ENCODE peak calls at places on chromosomes 1 and 21, in nine cellular contexts. B is right cardiac atrium; U is thoracic aorta; R is CD4-positive, alpha-beta memory T cell; P is naive thymus-derived CD4-positive, alpha-beta T cell; T is A549; G is GM23338; L is GM23248; Y is HFF-Myc. S is an unnamed sample.

GRCh38 chr1:100532645-100533044 is 5.3 kb upstream of the GPR88 start:
- DNase-seq in Y (no peak), U (no peak), R (no peak), T (no peak), L (no peak), G (no peak), B (peak), P (no peak), S (no peak)

GRCh38 chr1:54794401-54795099 is 6.6 kb downstream of the TTC22 start:
- DNase-seq in G (no peak), Y (no peak), P (no peak), L (peak), R (no peak), T (no peak), B (no peak), U (no peak), S (no peak)

GRCh38 chr1:174276087-174276486 is 116.8 kb downstream of the RABGAP1L start:
- DNase-seq in T (no peak), R (no peak), Y (no peak), P (no peak), G (no peak), B (no peak), L (no peak), U (no peak), S (no peak)

GRCh38 chr1:206547104-206547503 is 39.8 kb downstream of the RASSF5 start:
- DNase-seq in T (no peak), P (no peak), G (no peak), B (no peak), U (no peak), R (no peak), Y (no peak), L (no peak), S (no peak)

GRCh38 chr1:22808186-22808845 is 97.7 kb downstream of the EPHB2 start:
- DNase-seq in U (no peak), L (peak), Y (no peak), B (peak), P (no peak), G (no peak), T (no peak), R (no peak), S (no peak)

GRCh38 chr1:179251675-179252074 is 22.2 kb upstream of the ABL2 start:
- DNase-seq in U (no peak), Y (no peak), B (no peak), P (no peak), L (peak), R (peak), G (peak), T (no peak), S (no peak)

GRCh38 chr1:198030682-198031081 is 113.5 kb downstream of the LHX9 start:
- DNase-seq in P (no peak), B (no peak), T (no peak), L (peak), Y (peak), R (no peak), G (no peak), U (no peak), S (no peak)

GRCh38 chr1:230124187-230125128 is 57.4 kb downstream of the GALNT2 start:
- DNase-seq in L (no peak), G (no peak), B (peak), T (no peak), R (no peak), U (no peak), P (no peak), Y (no peak), S (no peak)

GRCh38 chr1:216766633-216767325 is 43.5 kb upstream of the ESRRG start:
- DNase-seq in P (no peak), B (no peak), L (no peak), R (no peak), Y (no peak), U (no peak), G (no peak), T (no peak), S (no peak)

GRCh38 chr1:185733818-185734709 is at the start of gene HMCN1:
- DNase-seq in T (peak), U (peak), B (peak), Y (no peak), R (peak), P (no peak), G (peak), L (peak), S (peak)

GRCh38 chr1:173505401-173505800 is 28.3 kb downstream of the PRDX6 start:
- DNase-seq in P (no peak), G (no peak), U (no peak), R (no peak), B (no peak), Y (no peak), L (no peak), T (no peak), S (no peak)

GRCh38 chr1:52032785-52033131 is 852 bp downstream of the KTI12 start:
- DNase-seq in G (peak), Y (no peak), P (no peak), T (peak), R (peak), B (peak), L (peak), U (no peak), S (peak)

GRCh38 chr1:2415801-2416208 is 3.4 kb upstream of the PEX10 start:
- DNase-seq in R (peak), P (no peak), T (no peak), G (no peak), U (no peak), B (peak), L (no peak), Y (no peak), S (no peak)

GRCh38 chr1:31575373-31576140 is 758 bp upstream of the TINAGL1 start:
- DNase-seq in T (no peak), Y (no peak), R (no peak), B (no peak), L (no peak), P (no peak), U (no peak), G (peak), S (no peak)

GRCh38 chr1:168719306-168720111 is 9.5 kb downstream of the DPT start:
- DNase-seq in B (no peak), Y (no peak), L (peak), R (no peak), G (no peak), U (no peak), P (no peak), T (peak), S (no peak)

GRCh38 chr1:219119839-219120238 is 53.8 kb upstream of the LYPLAL1 start:
- DNase-seq in B (no peak), U (no peak), P (no peak), Y (no peak), L (peak), T (no peak), R (no peak), G (no peak), S (no peak)

GRCh38 chr21:46304955-46305354 is 18.7 kb downstream of the C21orf58 start:
- DNase-seq in U (no peak), Y (no peak), L (no peak), R (peak), G (no peak), T (no peak), B (no peak), P (no peak), S (no peak)

GRCh38 chr21:44085491-44086321 is 21.5 kb upstream of the PWP2 start:
- DNase-seq in G (no peak), L (no peak), Y (no peak), B (peak), U (no peak), T (no peak), P (no peak), R (no peak), S (no peak)

GRCh38 chr1:228282329-228283042 is 74.6 kb downstream of the OBSCN start:
- DNase-seq in G (no peak), L (peak), R (no peak), B (no peak), Y (no peak), T (no peak), P (no peak), U (no peak), S (no peak)

GRCh38 chr21:35072960-35073359 is 23.9 kb upstream of the RUNX1 start:
- DNase-seq in B (peak), U (no peak), G (no peak), R (no peak), P (no peak), Y (no peak), T (no peak), L (peak), S (peak)

GRCh38 chr1:53557830-53558784 is 98.9 kb downstream of the DMRTB1 start:
- DNase-seq in T (no peak), B (no peak), L (no peak), P (no peak), R (no peak), Y (no peak), U (no peak), G (no peak), S (no peak)

GRCh38 chr1:184069675-184070074 is 18.1 kb downstream of the TSEN15 start:
- DNase-seq in B (no peak), L (peak), R (no peak), Y (no peak), P (no peak), T (no peak), G (no peak), U (no peak), S (no peak)

GRCh38 chr1:23554481-23555224 is 4.6 kb downstream of the ID3 start:
- DNase-seq in G (peak), T (peak), B (peak), P (peak), R (peak), U (no peak), Y (no peak), L (peak), S (peak)

GRCh38 chr1:204683284-204684205 is 2.0 kb downstream of the LRRN2 start:
- DNase-seq in U (no peak), B (no peak), P (no peak), R (no peak), L (no peak), G (no peak), T (no peak), Y (no peak), S (no peak)

GRCh38 chr1:204688007-204688406 is 2.5 kb upstream of the LRRN2 start:
- DNase-seq in G (no peak), B (no peak), L (no peak), R (no peak), Y (no peak), P (no peak), T (no peak), U (no peak), S (no peak)

GRCh38 chr1:204684551-204685235 is 845 bp downstream of the LRRN2 start:
- DNase-seq in G (peak), R (no peak), B (peak), U (no peak), L (no peak), Y (no peak), P (no peak), T (peak), S (peak)

GRCh38 chr1:204684206-204684536 is 1.4 kb downstream of the LRRN2 start:
- DNase-seq in L (no peak), U (no peak), Y (no peak), P (no peak), G (peak), B (no peak), T (no peak), R (no peak), S (no peak)

GRCh38 chr1:204685236-204686006 is at the start of gene LRRN2:
- DNase-seq in Y (no peak), G (peak), P (no peak), B (peak), L (peak), U (no peak), T (peak), R (no peak), S (peak)
- H3K4me3 ChIP-seq in Y (no peak), G (peak), P (no peak), B (peak), L (peak), U (peak), T (peak), R (no peak), S (peak)

DNA sequence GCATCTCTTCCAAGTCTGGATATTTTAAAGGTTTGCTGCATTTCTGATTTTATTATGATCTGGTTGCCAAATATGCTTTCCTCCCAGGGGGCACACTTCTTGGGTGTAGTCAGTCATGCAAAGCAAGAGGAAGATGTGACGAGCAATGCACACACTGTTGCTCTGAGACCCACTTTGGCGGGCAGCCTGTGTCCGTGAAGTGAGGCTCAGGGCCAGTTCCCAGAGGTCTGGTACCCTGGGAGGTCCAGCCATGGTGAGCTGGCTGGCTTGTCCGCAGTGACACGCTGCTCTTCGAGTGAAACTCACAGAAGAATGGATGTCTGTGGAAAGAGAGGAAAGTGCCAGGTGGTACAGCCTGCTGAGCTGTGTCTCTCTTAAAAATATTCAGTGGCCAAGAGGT is 52.8 kb upstream of the EDN2 start:
- DNase-seq in T (no peak), L (no peak), U (no peak), P (no peak), R (no peak), Y (no peak), G (no peak), B (no peak), S (no peak)
- H3K4me3 ChIP-seq in T (no peak), L (no peak), U (no peak), P (no peak), R (no peak), Y (no peak), G (no peak), B (no peak), S (no peak)

DNA sequence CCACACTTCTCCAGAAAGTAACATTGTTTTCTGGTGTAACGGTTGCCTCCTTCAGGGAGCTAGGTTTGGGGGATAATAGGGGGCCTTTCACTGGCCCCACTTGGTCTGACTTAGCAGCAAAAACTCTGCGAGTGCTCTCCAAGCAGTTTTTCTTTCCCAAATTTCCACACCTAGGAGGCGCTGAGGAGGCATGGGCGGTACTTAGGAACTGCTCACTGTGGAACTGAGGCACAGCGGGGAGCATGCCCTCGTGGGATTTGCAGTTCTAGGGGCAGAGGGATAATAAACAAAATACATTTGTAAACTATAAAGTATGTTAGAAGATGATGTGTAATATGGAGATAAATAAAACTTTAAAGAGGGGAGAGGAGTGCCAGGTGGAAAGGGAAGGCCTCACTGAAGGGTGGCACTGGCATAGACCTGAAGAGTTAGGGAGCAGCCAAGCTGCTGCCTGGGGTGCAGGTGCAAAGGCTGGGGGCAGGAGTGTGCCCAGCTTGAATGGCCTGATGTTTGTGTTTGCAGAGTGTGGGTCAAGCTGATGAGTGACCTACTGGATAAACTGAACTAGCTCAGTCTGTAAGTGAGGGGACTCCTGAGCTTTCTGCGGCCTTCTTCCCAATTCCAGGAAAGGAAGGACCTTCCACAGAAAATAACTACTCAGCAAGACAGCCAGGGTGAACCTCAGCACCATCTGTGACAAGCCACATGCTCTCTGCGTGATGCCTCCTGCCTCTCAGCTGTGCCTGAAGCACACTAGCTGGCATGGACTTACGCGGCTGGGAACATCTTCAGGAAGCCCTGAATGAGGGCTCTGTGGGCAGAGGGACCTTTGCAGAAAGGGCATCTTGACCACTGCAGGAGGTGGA is 1.9 kb downstream of the EPHX1 start:
- DNase-seq in U (no peak), T (peak), G (peak), P (no peak), Y (no peak), B (peak), L (peak), R (no peak), S (no peak)
- H3K4me3 ChIP-seq in U (peak), T (peak), G (peak), P (no peak), Y (no peak), B (peak), L (peak), R (no peak), S (peak)

GRCh38 chr1:24931481-24932221 is 1.6 kb upstream of the RUNX3 start:
- DNase-seq in U (no peak), R (no peak), B (no peak), P (no peak), T (no peak), Y (no peak), L (no peak), G (peak), S (no peak)
- H3K4me3 ChIP-seq in U (peak), R (no peak), B (peak), P (no peak), T (no peak), Y (no peak), L (no peak), G (peak), S (peak)

GRCh38 chr1:156815307-156815826 is 1.3 kb downstream of the SH2D2A start:
- DNase-seq in L (peak), U (peak), B (peak), Y (peak), T (peak), P (no peak), R (no peak), G (no peak), S (peak)

GRCh38 chr1:156814571-156815260 is 1.9 kb downstream of the SH2D2A start:
- DNase-seq in B (peak), T (no peak), L (peak), G (no peak), R (no peak), P (no peak), U (no peak), Y (no peak), S (no peak)

GRCh38 chr1:156816561-156817328 is at the start of gene SH2D2A:
- DNase-seq in P (peak), U (no peak), T (no peak), R (peak), L (peak), B (peak), Y (no peak), G (no peak), S (peak)

GRCh38 chr1:156813750-156814570 is 2.7 kb downstream of the SH2D2A start:
- DNase-seq in L (peak), P (peak), U (no peak), G (peak), Y (no peak), B (peak), T (peak), R (peak), S (peak)

DNA sequence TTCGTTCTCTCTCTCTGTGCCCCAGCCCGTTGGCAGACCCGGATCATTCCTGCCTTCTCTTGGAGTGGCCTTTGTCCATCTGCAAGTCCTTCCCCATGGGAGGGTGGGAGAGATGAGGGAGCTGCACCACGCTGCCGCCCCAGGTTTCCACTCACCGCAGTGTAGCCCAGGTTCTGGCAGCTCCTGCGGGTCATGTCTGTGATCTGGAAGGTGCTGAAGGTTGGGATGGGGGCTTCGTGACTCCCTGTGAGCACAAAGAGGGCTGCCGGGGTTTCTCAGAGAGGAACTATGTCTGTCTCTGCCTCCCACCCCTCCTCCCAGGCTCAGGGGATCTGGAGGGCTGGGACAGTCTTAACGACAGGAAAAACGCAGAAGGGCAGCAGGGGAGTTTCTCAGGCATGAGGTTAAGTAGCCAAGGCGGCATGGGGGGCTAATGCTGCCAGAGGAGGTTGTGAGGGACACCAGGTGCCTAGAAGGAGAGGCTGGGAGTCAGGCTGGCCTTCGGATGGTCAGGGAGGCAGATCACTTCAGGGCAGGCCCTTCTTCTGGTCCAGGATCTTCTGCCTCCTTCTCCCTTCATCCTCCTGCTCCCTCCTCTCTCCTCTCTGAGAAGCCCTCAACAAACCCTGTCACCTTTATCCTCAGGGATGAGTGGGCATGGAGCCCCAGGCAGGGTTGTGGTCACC is 654 bp downstream of the SH2D2A start:
- DNase-seq in L (no peak), G (no peak), P (no peak), Y (no peak), U (no peak), B (peak), R (no peak), T (no peak), S (no peak)
- H3K4me3 ChIP-seq in L (no peak), G (no peak), P (peak), Y (no peak), U (peak), B (peak), R (peak), T (no peak), S (peak)

GRCh38 chr1:156118175-156118868 is 3.8 kb downstream of the LMNA start:
- DNase-seq in B (peak), L (peak), U (no peak), P (no peak), G (no peak), T (no peak), Y (no peak), R (no peak), S (peak)

GRCh38 chr1:156114919-156115513 is 505 bp downstream of the LMNA start:
- DNase-seq in R (no peak), L (peak), P (no peak), Y (no peak), T (no peak), G (peak), U (no peak), B (peak), S (no peak)

GRCh38 chr1:156115514-156116374 is 1.2 kb downstream of the LMNA start:
- DNase-seq in U (peak), R (no peak), G (peak), P (no peak), B (peak), T (no peak), L (peak), Y (no peak), S (peak)

GRCh38 chr1:156119503-156120209 is 5.1 kb downstream of the LMNA start:
- DNase-seq in L (peak), T (no peak), Y (no peak), U (no peak), B (peak), G (no peak), P (no peak), R (no peak), S (no peak)

GRCh38 chr1:156117414-156118174 is 3.1 kb downstream of the LMNA start:
- DNase-seq in R (no peak), Y (no peak), L (peak), B (peak), T (no peak), P (no peak), G (no peak), U (no peak), S (no peak)
- H3K4me3 ChIP-seq in R (no peak), Y (peak), L (peak), B (peak), T (peak), P (no peak), G (no peak), U (peak), S (no peak)

DNA sequence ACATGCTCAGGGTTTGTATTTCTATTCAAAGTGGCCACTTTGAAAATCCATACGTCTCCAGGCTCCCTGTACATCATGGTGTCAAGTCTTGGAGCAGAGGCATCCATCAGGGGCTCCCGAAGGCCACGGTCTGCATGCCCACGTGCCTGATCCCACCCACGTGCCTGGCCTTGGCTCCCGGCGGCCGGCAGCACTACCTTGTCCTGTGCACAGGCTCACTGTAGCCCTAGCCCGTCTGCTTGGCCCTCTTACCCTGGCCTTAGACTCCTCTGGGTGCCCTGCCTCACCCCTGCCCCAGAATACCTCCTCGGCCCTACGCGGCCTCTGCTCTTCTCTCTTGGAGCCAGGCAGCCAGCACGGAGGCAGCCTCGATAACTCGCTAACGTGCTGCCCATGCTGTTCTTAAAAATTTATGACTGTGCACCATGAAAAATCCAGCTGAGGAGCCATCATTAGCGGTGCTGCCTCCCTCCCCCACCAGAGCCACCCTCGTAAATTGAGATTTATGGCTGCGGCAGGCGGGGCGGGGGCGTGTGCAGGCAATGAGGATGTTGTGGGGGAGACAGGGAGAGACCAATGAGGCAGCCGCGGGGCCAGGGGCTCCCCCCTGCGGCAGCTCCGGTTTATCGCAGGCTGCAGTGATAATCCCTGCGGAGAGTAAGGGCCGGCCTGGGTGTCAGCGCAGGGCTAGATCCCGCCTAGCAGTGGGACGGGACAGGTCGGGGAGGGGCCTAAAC is 24.6 kb downstream of the DMAP1 start:
- DNase-seq in Y (peak), R (no peak), U (no peak), P (peak), T (no peak), B (no peak), G (peak), L (peak), S (no peak)
- H3K4me3 ChIP-seq in Y (peak), R (no peak), U (peak), P (no peak), T (no peak), B (no peak), G (peak), L (no peak), S (no peak)